ENCODE peak calls at places on chromosomes 13 and 19, in ten cellular contexts. Q, X, L, M, G, E, U, T, Y and C are unnamed samples.
A peak's percentile ranks its signal among the peaks of the same experiment; 100 is the strongest.

GRCh38 chr13:49499889-49500660 is 4.3 kb downstream of the PHF11 start:
- DNase-seq in Q (peak; percentile 45), X (no peak), L (no peak), M (no peak), G (no peak), E (no peak), U (no peak), T (no peak), Y (no peak), C (no peak)

GRCh38 chr19:5155586-5156210 is 184.9 kb downstream of the PTPRS start:
- DNase-seq in Q (no peak), X (no peak), L (no peak), M (no peak), G (no peak), E (no peak), U (no peak), T (no peak), Y (no peak), C (no peak)

GRCh38 chr13:34750078-34750703 is 191.9 kb upstream of the NBEA start:
- DNase-seq in Q (no peak), X (no peak), L (no peak), M (no peak), G (no peak), E (no peak), U (no peak), T (no peak), Y (no peak), C (no peak)

GRCh38 chr19:56814656-56815055 is 25.9 kb downstream of the PEG3 start:
- DNase-seq in Q (no peak), X (no peak), L (no peak), M (no peak), G (no peak), E (no peak), U (no peak), T (no peak), Y (no peak), C (no peak)

GRCh38 chr13:114012141-114012540 is 38.3 kb upstream of the C13orf46 start:
- DNase-seq in Q (no peak), X (no peak), L (no peak), M (no peak), G (no peak), E (no peak), U (no peak), T (no peak), Y (no peak), C (no peak)

GRCh38 chr19:55642153-55643002 is 1.1 kb upstream of the ZNF581 start:
- DNase-seq in Q (no peak), X (peak; percentile 18), L (no peak), M (no peak), G (no peak), E (no peak), U (no peak), T (peak; percentile 38), Y (peak; percentile 46), C (no peak)

GRCh38 chr13:45925151-45925550 is 73.6 kb upstream of the SIAH3 start:
- DNase-seq in Q (no peak), X (no peak), L (no peak), M (no peak), G (no peak), E (peak; percentile 8), U (no peak), T (no peak), Y (no peak), C (no peak)

GRCh38 chr13:76708138-76708537 is 178.1 kb downstream of the KCTD12 start:
- DNase-seq in Q (no peak), X (no peak), L (peak; percentile 15), M (no peak), G (no peak), E (no peak), U (no peak), T (no peak), Y (no peak), C (no peak)

GRCh38 chr19:50427997-50428425 is 4.7 kb upstream of the MYBPC2 start:
- DNase-seq in Q (peak; percentile 5), X (peak; percentile 21), L (peak; percentile 64), M (no peak), G (no peak), E (no peak), U (peak; percentile 42), T (peak; percentile 61), Y (peak; percentile 89), C (no peak)

GRCh38 chr19:58305065-58305931 is at the start of gene ERVK3-1:
- DNase-seq in Q (peak; percentile 88), X (peak; percentile 93), L (peak; percentile 94), M (peak; percentile 85), G (peak; percentile 99), E (peak; percentile 90), U (peak; percentile 78), T (peak; percentile 96), Y (peak; percentile 96), C (peak; percentile 89)